ENCODE peak calls at places on chromosomes 5 and 9, in five cellular contexts. V is HepG2, Q is K562, W is H1, S is GM12878. M is an unnamed sample.

GRCh38 chr5:79856456-79857055 is 134.5 kb downstream of the MTX3 start:
- DNase-seq in W (no peak), V (no peak), S (no peak), Q (no peak), M (no peak)

GRCh38 chr9:69573666-69574456 is 98.3 kb downstream of the APBA1 start:
- DNase-seq in S (no peak), W (no peak), Q (no peak), V (no peak), M (no peak)

GRCh38 chr5:119059740-119060255 is 11.1 kb upstream of the DMXL1 start:
- DNase-seq in W (peak), Q (peak), V (no peak), S (no peak), M (no peak)

GRCh38 chr5:137622850-137623249 is 113.0 kb downstream of the KLHL3 start:
- DNase-seq in V (peak), S (peak), Q (no peak), W (no peak), M (peak)

GRCh38 chr5:43802119-43802518 is 199.1 kb downstream of the NNT start:
- DNase-seq in V (no peak), Q (no peak), W (no peak), S (no peak), M (no peak)

GRCh38 chr5:74243634-74244033 is 396.9 kb downstream of the ENC1 start:
- DNase-seq in W (no peak), Q (no peak), V (no peak), S (no peak), M (no peak)

GRCh38 chr9:132698989-132699388 is 28.7 kb downstream of the GTF3C4 start:
- DNase-seq in S (no peak), Q (no peak), V (no peak), W (no peak), M (no peak)

GRCh38 chr5:122030251-122030650 is 47.8 kb downstream of the LOX start:
- DNase-seq in Q (no peak), S (no peak), W (no peak), V (peak), M (no peak)

GRCh38 chr9:22098636-22099332 is 89.7 kb upstream of the CDKN2B start:
- DNase-seq in V (no peak), W (no peak), S (no peak), Q (no peak), M (no peak)

GRCh38 chr5:56023296-56023695 is 28.5 kb upstream of the IL6ST start:
- DNase-seq in W (no peak), S (no peak), Q (no peak), V (no peak), M (no peak)

GRCh38 chr5:1380011-1380817 is 35.3 kb upstream of the CLPTM1L start:
- DNase-seq in Q (peak), W (peak), S (no peak), V (peak), M (peak)

GRCh38 chr9:88312517-88313103 is 75.6 kb upstream of the SPIN1 start:
- DNase-seq in W (no peak), Q (no peak), V (no peak), S (no peak), M (no peak)

GRCh38 chr9:27572566-27572917 is 739 bp downstream of the C9orf72 start:
- DNase-seq in S (no peak), V (peak), Q (no peak), W (no peak), M (peak)

GRCh38 chr5:139708877-139709586 is 60.9 kb downstream of the CXXC5 start:
- DNase-seq in S (no peak), Q (peak), W (no peak), V (peak), M (no peak)

GRCh38 chr5:31270396-31270795 is 76.9 kb downstream of the CDH6 start:
- DNase-seq in Q (peak), S (no peak), W (no peak), V (peak), M (no peak)

GRCh38 chr5:123365163-123365562 is 58.0 kb downstream of the CEP120 start:
- DNase-seq in Q (no peak), W (no peak), S (no peak), V (no peak), M (no peak)

GRCh38 chr5:68333649-68334549 is 118.3 kb downstream of the PIK3R1 start:
- DNase-seq in Q (peak), V (peak), S (no peak), W (no peak), M (no peak)

GRCh38 chr9:101398930-101399640 is 434 bp downstream of the ZNF189 start:
- DNase-seq in W (no peak), V (no peak), S (no peak), Q (peak), M (no peak)

GRCh38 chr9:27784999-27785713 is 211.9 kb upstream of the C9orf72 start:
- DNase-seq in S (peak), V (no peak), W (no peak), Q (no peak), M (no peak)

GRCh38 chr5:158676642-158677489 is 422.9 kb downstream of the EBF1 start:
- DNase-seq in W (peak), V (no peak), Q (peak), S (no peak), M (no peak)

GRCh38 chr9:75369989-75370388 is 281.7 kb downstream of the OSTF1 start:
- DNase-seq in W (no peak), S (no peak), V (no peak), Q (no peak), M (no peak)

GRCh38 chr5:82405166-82405565 is 127.0 kb upstream of the RPS23 start:
- DNase-seq in S (no peak), V (no peak), Q (no peak), W (no peak), M (no peak)

GRCh38 chr5:668299-668995 is 24.7 kb downstream of the TPPP start:
- DNase-seq in W (no peak), S (no peak), V (no peak), Q (no peak), M (no peak)

GRCh38 chr9:10059044-10059443 is 553.8 kb downstream of the PTPRD start:
- DNase-seq in Q (no peak), V (no peak), S (no peak), W (no peak), M (no peak)

GRCh38 chr9:107794259-107794658 is 304.7 kb upstream of the KLF4 start:
- DNase-seq in V (no peak), Q (peak), S (no peak), W (no peak), M (peak)

GRCh38 chr5:149795360-149795759 is 65.2 kb downstream of the PPARGC1B start:
- DNase-seq in V (no peak), Q (no peak), S (no peak), W (no peak), M (no peak)

GRCh38 chr5:154648706-154649105 is 106.5 kb upstream of the LARP1 start:
- DNase-seq in W (no peak), Q (no peak), V (no peak), S (no peak), M (peak)

GRCh38 chr5:121968910-121969607 is 7.3 kb downstream of the SRFBP1 start:
- DNase-seq in W (no peak), S (no peak), Q (no peak), V (no peak), M (no peak)

GRCh38 chr9:127520941-127521918 is 69.9 kb downstream of the LRSAM1 start:
- DNase-seq in Q (no peak), S (no peak), V (no peak), W (no peak), M (no peak)

GRCh38 chr5:72065751-72066255 is 41.5 kb upstream of the MAP1B start:
- DNase-seq in Q (no peak), S (no peak), W (peak), V (no peak), M (no peak)

GRCh38 chr5:51518607-51519006 is 135.4 kb downstream of the ISL1 start:
- DNase-seq in W (no peak), Q (no peak), S (no peak), V (no peak), M (no peak)

GRCh38 chr5:152987156-152987555 is 503.3 kb upstream of the GRIA1 start:
- DNase-seq in S (no peak), V (no peak), Q (no peak), W (no peak), M (no peak)

GRCh38 chr5:66929281-66929680 is 267.3 kb downstream of the CD180 start:
- DNase-seq in W (no peak), S (no peak), Q (no peak), V (no peak), M (no peak)

GRCh38 chr9:124202447-124202971 is 55.2 kb upstream of the NEK6 start:
- DNase-seq in V (no peak), Q (peak), S (peak), W (no peak), M (peak)

GRCh38 chr9:107480386-107480789 is 9.2 kb downstream of the KLF4 start:
- DNase-seq in V (no peak), S (no peak), W (no peak), Q (no peak), M (peak)

GRCh38 chr9:137702615-137703379 is 84.0 kb downstream of the EHMT1 start:
- DNase-seq in Q (no peak), S (no peak), V (no peak), W (no peak), M (no peak)

GRCh38 chr9:137703842-137704508 is 85.2 kb downstream of the EHMT1 start:
- DNase-seq in S (no peak), V (no peak), Q (no peak), W (no peak), M (no peak)

GRCh38 chr9:137705906-137706305 is 87.1 kb downstream of the EHMT1 start:
- DNase-seq in V (no peak), Q (peak), W (no peak), S (no peak), M (no peak)

GRCh38 chr9:137707361-137707760 is 88.6 kb downstream of the EHMT1 start:
- DNase-seq in V (no peak), Q (no peak), W (no peak), S (no peak), M (no peak)

GRCh38 chr9:137705443-137705863 is 86.6 kb downstream of the EHMT1 start:
- DNase-seq in V (no peak), S (peak), W (no peak), Q (no peak), M (no peak)
- TF ChIP-seq GABPA in V (no peak), S (no peak), W (no peak), Q (no peak), M (no peak)

DNA sequence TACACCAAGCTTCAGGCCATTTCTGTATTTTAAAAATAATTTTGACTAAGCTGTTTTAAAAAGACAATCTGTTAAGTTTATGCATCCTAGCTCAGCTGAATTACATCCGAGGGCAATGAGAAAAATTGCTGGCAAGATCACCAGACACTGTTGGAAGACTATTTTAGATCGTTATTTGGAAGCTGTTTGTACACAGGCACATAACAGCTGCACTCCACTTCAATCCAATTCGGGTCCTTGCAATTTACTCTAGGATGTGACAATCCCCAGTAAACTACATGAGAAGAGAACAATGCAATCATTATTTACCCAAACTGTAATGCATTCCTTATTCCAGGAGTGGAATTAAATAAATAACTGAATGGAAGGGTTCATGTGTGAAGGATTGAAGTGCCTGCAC is 79.3 kb upstream of the RASA1 start:
- DNase-seq in V (no peak), W (no peak), Q (no peak), S (no peak), M (no peak)
- TF ChIP-seq GABPA in V (no peak), W (no peak), Q (no peak), S (no peak), M (no peak)

DNA sequence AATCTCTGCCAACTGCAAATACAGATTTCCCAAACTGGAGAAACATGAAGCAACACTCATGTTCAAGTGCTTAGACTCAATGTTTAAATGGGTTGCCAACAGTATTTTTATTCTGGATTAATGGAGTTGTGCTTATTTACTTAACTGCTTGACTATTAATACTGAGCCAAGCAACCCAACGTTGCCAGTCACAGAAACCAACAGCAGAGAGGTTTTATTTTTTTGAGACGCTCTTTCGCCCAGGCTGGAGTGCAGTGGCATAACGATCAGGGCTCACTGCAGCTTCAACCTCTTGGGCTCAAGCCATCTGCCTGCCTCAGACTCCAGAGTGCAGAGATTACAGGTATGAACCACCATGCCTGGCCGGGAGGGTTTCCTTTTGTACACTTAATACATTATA is 8.5 kb upstream of the TMEM268 start:
- DNase-seq in V (no peak), W (no peak), Q (no peak), S (no peak), M (no peak)
- TF ChIP-seq GABPA in V (no peak), W (no peak), Q (no peak), S (no peak), M (no peak)

GRCh38 chr5:134123360-134123759 is 8.9 kb downstream of the TCF7 start:
- DNase-seq in W (no peak), S (no peak), Q (no peak), V (no peak), M (no peak)
- TF ChIP-seq GABPA in W (no peak), S (no peak), Q (no peak), V (no peak), M (no peak)

GRCh38 chr9:108994695-108995094 is 18.6 kb downstream of the CTNNAL1 start:
- DNase-seq in W (no peak), S (no peak), Q (no peak), V (no peak), M (peak)
- TF ChIP-seq GABPA in W (no peak), S (peak), Q (peak), V (no peak), M (no peak)